ENCODE peak calls at places on chromosomes 13 and 19, in six cellular contexts. W, G, Z, Y, T and B are unnamed samples.

GRCh38 chr19:3618144-3618810 is 8.3 kb downstream of the CACTIN start:
- DNase-seq in W (peak), G (peak), Z (peak), Y (peak), T (peak), B (peak)

GRCh38 chr13:93951153-93951552 is 528.3 kb downstream of the DCT start:
- DNase-seq in W (no peak), G (no peak), Z (no peak), Y (peak), T (no peak), B (no peak)

GRCh38 chr13:76293751-76294150 is 592.5 kb downstream of the KCTD12 start:
- DNase-seq in W (no peak), G (no peak), Z (no peak), Y (no peak), T (no peak), B (no peak)

GRCh38 chr13:44142911-44143665 is 230.5 kb upstream of the SERP2 start:
- DNase-seq in W (no peak), G (no peak), Z (no peak), Y (peak), T (no peak), B (no peak)

GRCh38 chr19:681029-681626 is 4.9 kb downstream of the FSTL3 start:
- DNase-seq in W (peak), G (no peak), Z (no peak), Y (no peak), T (peak), B (peak)

GRCh38 chr13:24133396-24133795 is 27.1 kb upstream of the SPATA13 start:
- DNase-seq in W (no peak), G (no peak), Z (no peak), Y (no peak), T (no peak), B (no peak)

GRCh38 chr19:33459220-33459619 is 62.4 kb downstream of the PEPD start:
- DNase-seq in W (peak), G (no peak), Z (no peak), Y (no peak), T (no peak), B (no peak)

GRCh38 chr13:45623516-45624090 is 8.1 kb upstream of the ERICH6B start:
- DNase-seq in W (no peak), G (no peak), Z (no peak), Y (peak), T (no peak), B (no peak)

GRCh38 chr19:20039203-20039723 is at the start of gene ZNF682:
- DNase-seq in W (peak), G (peak), Z (peak), Y (peak), T (peak), B (peak)

GRCh38 chr13:89900104-89900760 is 1447.3 kb upstream of the MIR17HG start:
- DNase-seq in W (no peak), G (no peak), Z (no peak), Y (no peak), T (no peak), B (no peak)

GRCh38 chr19:46221981-46222610 is 7.4 kb upstream of the IGFL1 start:
- DNase-seq in W (no peak), G (no peak), Z (no peak), Y (peak), T (peak), B (peak)

GRCh38 chr19:6379744-6380143 is 4.0 kb upstream of the PSPN start:
- DNase-seq in W (no peak), G (no peak), Z (no peak), Y (no peak), T (no peak), B (no peak)

GRCh38 chr13:43846496-43846895 is 33.0 kb downstream of the CCDC122 start:
- DNase-seq in W (no peak), G (no peak), Z (no peak), Y (no peak), T (no peak), B (no peak)

GRCh38 chr13:40550130-40550529 is 116.3 kb downstream of the FOXO1 start:
- DNase-seq in W (no peak), G (no peak), Z (no peak), Y (peak), T (no peak), B (no peak)

GRCh38 chr19:57746580-57747471 is at the start of gene ZNF776:
- DNase-seq in W (peak), G (peak), Z (peak), Y (peak), T (peak), B (peak)

GRCh38 chr13:32824671-32825070 is 191.6 kb upstream of the KL start:
- DNase-seq in W (no peak), G (no peak), Z (no peak), Y (peak), T (peak), B (no peak)

GRCh38 chr19:47720669-47721068 is 7.4 kb downstream of the EHD2 start:
- DNase-seq in W (no peak), G (no peak), Z (no peak), Y (no peak), T (no peak), B (no peak)

GRCh38 chr19:10538204-10538603 is 5.5 kb upstream of the ATG4D start:
- DNase-seq in W (no peak), G (no peak), Z (no peak), Y (no peak), T (no peak), B (no peak)

GRCh38 chr19:29578349-29578748 is 27.7 kb upstream of the POP4 start:
- DNase-seq in W (no peak), G (no peak), Z (no peak), Y (no peak), T (no peak), B (no peak)

GRCh38 chr13:26422036-26422435 is 135.4 kb upstream of the WASF3 start:
- DNase-seq in W (no peak), G (no peak), Z (no peak), Y (no peak), T (no peak), B (no peak)

GRCh38 chr19:49676136-49676689 is 858 bp upstream of the PRMT1 start:
- DNase-seq in W (peak), G (peak), Z (no peak), Y (peak), T (peak), B (peak)

GRCh38 chr13:106103779-106104178 is 431.7 kb downstream of the EFNB2 start:
- DNase-seq in W (no peak), G (no peak), Z (no peak), Y (peak), T (no peak), B (no peak)

GRCh38 chr19:19459707-19460251 is 54.3 kb downstream of the GATAD2A start:
- DNase-seq in W (peak), G (no peak), Z (peak), Y (peak), T (peak), B (peak)

GRCh38 chr19:51469629-51470028 is 8.7 kb upstream of the CEACAM18 start:
- DNase-seq in W (peak), G (no peak), Z (no peak), Y (no peak), T (no peak), B (no peak)

GRCh38 chr13:53001444-53001843 is 27.2 kb upstream of the OLFM4 start:
- DNase-seq in W (no peak), G (no peak), Z (no peak), Y (no peak), T (no peak), B (no peak)

GRCh38 chr13:28540612-28541011 is 45.7 kb upstream of the FLT1 start:
- DNase-seq in W (no peak), G (no peak), Z (no peak), Y (peak), T (no peak), B (no peak)

GRCh38 chr13:71240906-71241305 is 626.1 kb downstream of the DACH1 start:
- DNase-seq in W (no peak), G (no peak), Z (no peak), Y (peak), T (no peak), B (no peak)